ENCODE peak calls at places on chromosomes 12 and 14, in nine cellular contexts. One of them, this sample, is unnamed.

GRCh38 chr12:32302218-32302826 is 97.0 kb upstream of the FGD4 start:
- DNase-seq in neural crest cell: no peak
- DNase-seq in osteocyte: no peak
- DNase-seq in adrenal gland: no peak
- DNase-seq in psoas muscle: no peak
- DNase-seq in heart right ventricle: no peak
- DNase-seq in GM10248: peak
- DNase-seq in choroid plexus epithelial cell: peak
- DNase-seq in nephron progenitor cell: no peak
- DNase-seq in this sample: no peak

GRCh38 chr12:27025116-27025515 is 2.8 kb downstream of the MED21 start:
- DNase-seq in neural crest cell: no peak
- DNase-seq in osteocyte: no peak
- DNase-seq in adrenal gland: no peak
- DNase-seq in psoas muscle: no peak
- DNase-seq in heart right ventricle: no peak
- DNase-seq in GM10248: no peak
- DNase-seq in choroid plexus epithelial cell: no peak
- DNase-seq in nephron progenitor cell: no peak
- DNase-seq in this sample: no peak

GRCh38 chr12:82627799-82628198 is 58.9 kb upstream of the TMTC2 start:
- DNase-seq in neural crest cell: no peak
- DNase-seq in osteocyte: no peak
- DNase-seq in adrenal gland: no peak
- DNase-seq in psoas muscle: no peak
- DNase-seq in heart right ventricle: no peak
- DNase-seq in GM10248: peak
- DNase-seq in choroid plexus epithelial cell: peak
- DNase-seq in nephron progenitor cell: no peak
- DNase-seq in this sample: no peak

GRCh38 chr12:27652174-27652763 is 44.0 kb upstream of the REP15 start:
- DNase-seq in neural crest cell: peak
- DNase-seq in osteocyte: no peak
- DNase-seq in adrenal gland: peak
- DNase-seq in psoas muscle: no peak
- DNase-seq in heart right ventricle: peak
- DNase-seq in GM10248: peak
- DNase-seq in choroid plexus epithelial cell: peak
- DNase-seq in nephron progenitor cell: peak
- DNase-seq in this sample: peak

GRCh38 chr12:1277905-1278304 is 286.9 kb downstream of the ERC1 start:
- DNase-seq in neural crest cell: no peak
- DNase-seq in osteocyte: no peak
- DNase-seq in adrenal gland: no peak
- DNase-seq in psoas muscle: no peak
- DNase-seq in heart right ventricle: no peak
- DNase-seq in GM10248: peak
- DNase-seq in choroid plexus epithelial cell: no peak
- DNase-seq in nephron progenitor cell: no peak
- DNase-seq in this sample: no peak

GRCh38 chr12:6834254-6834653 is 6.0 kb downstream of the P3H3 start:
- DNase-seq in neural crest cell: no peak
- DNase-seq in osteocyte: no peak
- DNase-seq in adrenal gland: no peak
- DNase-seq in psoas muscle: no peak
- DNase-seq in heart right ventricle: no peak
- DNase-seq in GM10248: no peak
- DNase-seq in choroid plexus epithelial cell: no peak
- DNase-seq in nephron progenitor cell: no peak
- DNase-seq in this sample: no peak

GRCh38 chr12:74415633-74416032 is 122.0 kb upstream of the ATXN7L3B start:
- DNase-seq in neural crest cell: no peak
- DNase-seq in osteocyte: no peak
- DNase-seq in adrenal gland: no peak
- DNase-seq in psoas muscle: no peak
- DNase-seq in heart right ventricle: no peak
- DNase-seq in GM10248: peak
- DNase-seq in choroid plexus epithelial cell: peak
- DNase-seq in nephron progenitor cell: peak
- DNase-seq in this sample: no peak

GRCh38 chr12:2598001-2598400 is 196.8 kb upstream of the FKBP4 start:
- DNase-seq in neural crest cell: no peak
- DNase-seq in osteocyte: no peak
- DNase-seq in adrenal gland: no peak
- DNase-seq in psoas muscle: no peak
- DNase-seq in heart right ventricle: no peak
- DNase-seq in GM10248: no peak
- DNase-seq in choroid plexus epithelial cell: no peak
- DNase-seq in nephron progenitor cell: no peak
- DNase-seq in this sample: no peak

GRCh38 chr14:75264036-75264435 is 14.6 kb upstream of the FOS start:
- DNase-seq in neural crest cell: no peak
- DNase-seq in osteocyte: no peak
- DNase-seq in adrenal gland: no peak
- DNase-seq in psoas muscle: no peak
- DNase-seq in heart right ventricle: no peak
- DNase-seq in GM10248: no peak
- DNase-seq in choroid plexus epithelial cell: no peak
- DNase-seq in nephron progenitor cell: no peak
- DNase-seq in this sample: no peak

GRCh38 chr14:48125654-48126053 is 450.2 kb upstream of the MDGA2 start:
- DNase-seq in neural crest cell: no peak
- DNase-seq in osteocyte: no peak
- DNase-seq in adrenal gland: no peak
- DNase-seq in psoas muscle: no peak
- DNase-seq in heart right ventricle: no peak
- DNase-seq in GM10248: no peak
- DNase-seq in choroid plexus epithelial cell: no peak
- DNase-seq in nephron progenitor cell: peak
- DNase-seq in this sample: no peak

GRCh38 chr12:27383429-27384260 is 51.0 kb downstream of the BMAL2 start:
- DNase-seq in neural crest cell: peak
- DNase-seq in osteocyte: peak
- DNase-seq in adrenal gland: peak
- DNase-seq in psoas muscle: peak
- DNase-seq in heart right ventricle: peak
- DNase-seq in GM10248: peak
- DNase-seq in choroid plexus epithelial cell: peak
- DNase-seq in nephron progenitor cell: peak
- DNase-seq in this sample: peak

GRCh38 chr12:14619731-14620501 is 52.2 kb upstream of the PLBD1 start:
- DNase-seq in neural crest cell: no peak
- DNase-seq in osteocyte: no peak
- DNase-seq in adrenal gland: no peak
- DNase-seq in psoas muscle: no peak
- DNase-seq in heart right ventricle: no peak
- DNase-seq in GM10248: peak
- DNase-seq in choroid plexus epithelial cell: no peak
- DNase-seq in nephron progenitor cell: no peak
- DNase-seq in this sample: no peak

GRCh38 chr12:96063046-96063445 is 27.7 kb upstream of the LTA4H start:
- DNase-seq in neural crest cell: no peak
- DNase-seq in osteocyte: no peak
- DNase-seq in adrenal gland: no peak
- DNase-seq in psoas muscle: no peak
- DNase-seq in heart right ventricle: no peak
- DNase-seq in GM10248: no peak
- DNase-seq in choroid plexus epithelial cell: peak
- DNase-seq in nephron progenitor cell: no peak
- DNase-seq in this sample: no peak

GRCh38 chr14:63551338-63551737 is 8.2 kb upstream of the PPP2R5E start:
- DNase-seq in neural crest cell: no peak
- DNase-seq in osteocyte: peak
- DNase-seq in adrenal gland: peak
- DNase-seq in psoas muscle: no peak
- DNase-seq in heart right ventricle: no peak
- DNase-seq in GM10248: no peak
- DNase-seq in choroid plexus epithelial cell: no peak
- DNase-seq in nephron progenitor cell: no peak
- DNase-seq in this sample: no peak

GRCh38 chr14:104925214-104925899 is 678 bp downstream of the PLD4 start:
- DNase-seq in neural crest cell: no peak
- DNase-seq in osteocyte: no peak
- DNase-seq in adrenal gland: no peak
- DNase-seq in psoas muscle: no peak
- DNase-seq in heart right ventricle: no peak
- DNase-seq in GM10248: no peak
- DNase-seq in choroid plexus epithelial cell: no peak
- DNase-seq in nephron progenitor cell: no peak
- DNase-seq in this sample: no peak

GRCh38 chr14:104927432-104927816 is 2.7 kb downstream of the PLD4 start:
- DNase-seq in neural crest cell: no peak
- DNase-seq in osteocyte: no peak
- DNase-seq in adrenal gland: no peak
- DNase-seq in psoas muscle: no peak
- DNase-seq in heart right ventricle: no peak
- DNase-seq in GM10248: no peak
- DNase-seq in choroid plexus epithelial cell: no peak
- DNase-seq in nephron progenitor cell: no peak
- DNase-seq in this sample: no peak

GRCh38 chr14:104925941-104926609 is 1.4 kb downstream of the PLD4 start:
- DNase-seq in neural crest cell: no peak
- DNase-seq in osteocyte: no peak
- DNase-seq in adrenal gland: no peak
- DNase-seq in psoas muscle: no peak
- DNase-seq in heart right ventricle: no peak
- DNase-seq in GM10248: no peak
- DNase-seq in choroid plexus epithelial cell: peak
- DNase-seq in nephron progenitor cell: no peak
- DNase-seq in this sample: no peak

GRCh38 chr14:104927901-104928300 is 3.2 kb downstream of the PLD4 start:
- DNase-seq in neural crest cell: no peak
- DNase-seq in osteocyte: no peak
- DNase-seq in adrenal gland: no peak
- DNase-seq in psoas muscle: no peak
- DNase-seq in heart right ventricle: no peak
- DNase-seq in GM10248: no peak
- DNase-seq in choroid plexus epithelial cell: no peak
- DNase-seq in nephron progenitor cell: no peak
- DNase-seq in this sample: no peak

GRCh38 chr14:104926619-104927431 is 2.1 kb downstream of the PLD4 start:
- DNase-seq in neural crest cell: no peak
- DNase-seq in osteocyte: no peak
- DNase-seq in adrenal gland: no peak
- DNase-seq in psoas muscle: no peak
- DNase-seq in heart right ventricle: no peak
- DNase-seq in GM10248: peak
- DNase-seq in choroid plexus epithelial cell: no peak
- DNase-seq in nephron progenitor cell: no peak
- DNase-seq in this sample: no peak
- TF ChIP-seq CTCF in neural crest cell: no peak
- TF ChIP-seq CTCF in osteocyte: no peak
- TF ChIP-seq CTCF in adrenal gland: no peak
- TF ChIP-seq CTCF in psoas muscle: no peak
- TF ChIP-seq CTCF in heart right ventricle: no peak
- TF ChIP-seq CTCF in GM10248: no peak
- TF ChIP-seq CTCF in choroid plexus epithelial cell: peak
- TF ChIP-seq CTCF in nephron progenitor cell: no peak
- TF ChIP-seq CTCF in this sample: peak

DNA sequence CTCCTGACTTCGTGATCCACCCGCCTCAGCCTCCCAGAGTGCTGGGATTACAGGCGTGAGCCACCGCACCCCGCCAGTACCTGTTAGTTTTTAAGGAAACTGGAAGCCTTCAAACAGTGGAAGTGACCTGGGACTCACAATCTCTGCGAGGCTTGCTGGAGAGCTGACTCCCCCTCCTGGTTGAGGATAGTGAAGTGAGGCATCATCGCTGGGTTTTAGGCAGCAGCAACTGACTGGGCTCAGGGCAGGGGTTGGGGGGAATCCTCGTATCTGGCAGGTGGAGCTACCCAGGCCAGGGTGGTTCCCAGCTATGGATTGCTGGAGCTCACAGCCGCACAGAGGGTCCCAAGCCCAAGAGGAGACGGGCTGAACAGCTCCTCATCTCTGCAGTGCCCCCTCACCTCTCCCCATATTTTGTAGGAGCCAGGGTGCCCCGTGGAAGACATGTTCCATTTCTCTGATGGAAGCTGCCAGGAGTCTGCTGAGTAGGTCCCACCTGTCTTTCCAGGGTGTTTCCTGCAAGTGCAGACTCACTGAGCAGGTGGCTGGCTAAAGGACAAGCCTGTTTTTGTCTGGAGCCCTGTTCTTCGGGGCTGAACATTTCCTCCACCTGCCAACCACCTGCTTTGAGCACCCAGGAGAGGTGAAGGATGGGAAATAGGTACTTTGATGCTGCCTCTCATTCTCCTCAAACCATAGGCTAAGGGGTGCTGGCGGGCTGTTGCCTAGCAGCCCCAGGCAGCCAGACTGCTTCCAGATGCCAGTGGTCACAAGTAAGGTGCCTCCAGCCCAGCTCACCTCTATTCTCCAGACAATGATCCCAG is 3.1 kb downstream of the AVIL start:
- DNase-seq in neural crest cell: no peak
- DNase-seq in osteocyte: no peak
- DNase-seq in adrenal gland: no peak
- DNase-seq in psoas muscle: no peak
- DNase-seq in heart right ventricle: no peak
- DNase-seq in GM10248: no peak
- DNase-seq in choroid plexus epithelial cell: no peak
- DNase-seq in nephron progenitor cell: no peak
- DNase-seq in this sample: no peak
- TF ChIP-seq CTCF in neural crest cell: no peak
- TF ChIP-seq CTCF in osteocyte: no peak
- TF ChIP-seq CTCF in adrenal gland: no peak
- TF ChIP-seq CTCF in psoas muscle: no peak
- TF ChIP-seq CTCF in heart right ventricle: no peak
- TF ChIP-seq CTCF in GM10248: no peak
- TF ChIP-seq CTCF in choroid plexus epithelial cell: peak
- TF ChIP-seq CTCF in nephron progenitor cell: no peak
- TF ChIP-seq CTCF in this sample: no peak

DNA sequence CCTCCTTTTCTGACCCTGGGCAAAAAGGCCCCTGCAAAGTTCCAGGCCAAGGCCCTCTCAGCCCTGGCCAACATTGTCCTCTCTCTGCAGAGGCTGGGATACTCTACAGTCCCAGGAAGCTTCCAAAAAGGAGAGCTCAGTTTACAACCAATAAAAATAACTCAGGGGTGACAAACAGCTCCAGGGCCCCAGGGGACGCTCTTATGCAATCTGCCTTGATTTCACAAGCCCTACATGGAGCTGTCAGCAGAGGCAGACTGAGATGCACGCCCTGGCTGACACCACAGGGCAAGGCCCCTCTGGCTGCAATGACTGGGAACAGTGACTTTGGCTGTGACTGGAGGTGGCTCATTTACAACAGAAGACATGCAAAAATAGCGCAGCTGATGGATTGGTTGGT is 129.0 kb upstream of the MED13L start:
- DNase-seq in neural crest cell: no peak
- DNase-seq in osteocyte: no peak
- DNase-seq in adrenal gland: peak
- DNase-seq in psoas muscle: peak
- DNase-seq in heart right ventricle: peak
- DNase-seq in GM10248: no peak
- DNase-seq in choroid plexus epithelial cell: peak
- DNase-seq in nephron progenitor cell: peak
- DNase-seq in this sample: no peak
- TF ChIP-seq CTCF in neural crest cell: no peak
- TF ChIP-seq CTCF in osteocyte: no peak
- TF ChIP-seq CTCF in adrenal gland: no peak
- TF ChIP-seq CTCF in psoas muscle: no peak
- TF ChIP-seq CTCF in heart right ventricle: peak
- TF ChIP-seq CTCF in GM10248: no peak
- TF ChIP-seq CTCF in choroid plexus epithelial cell: no peak
- TF ChIP-seq CTCF in nephron progenitor cell: no peak
- TF ChIP-seq CTCF in this sample: no peak

GRCh38 chr12:54012631-54013398 is 4.0 kb downstream of the HOXC8 start:
- DNase-seq in neural crest cell: no peak
- DNase-seq in osteocyte: no peak
- DNase-seq in adrenal gland: no peak
- DNase-seq in psoas muscle: no peak
- DNase-seq in heart right ventricle: no peak
- DNase-seq in GM10248: no peak
- DNase-seq in choroid plexus epithelial cell: no peak
- DNase-seq in nephron progenitor cell: no peak
- DNase-seq in this sample: no peak
- TF ChIP-seq CTCF in neural crest cell: no peak
- TF ChIP-seq CTCF in osteocyte: no peak
- TF ChIP-seq CTCF in adrenal gland: no peak
- TF ChIP-seq CTCF in psoas muscle: no peak
- TF ChIP-seq CTCF in heart right ventricle: no peak
- TF ChIP-seq CTCF in GM10248: no peak
- TF ChIP-seq CTCF in choroid plexus epithelial cell: no peak
- TF ChIP-seq CTCF in nephron progenitor cell: no peak
- TF ChIP-seq CTCF in this sample: no peak

This sample was measured in progenitor cell of endocrine pancreas.